ENCODE peak calls at places on chromosome 7, in nine cellular contexts. One of them, this sample, is unnamed.
A peak's percentile ranks its signal among the peaks of the same experiment; 100 is the strongest.

GRCh38 chr7:103076767-103077166 is 1.8 kb downstream of the ARMC10 start:
- DNase-seq in lower lobe of right lung: peak; percentile 57
- DNase-seq in cardiac muscle cell: no peak
- DNase-seq in GM13977: no peak
- DNase-seq in WERI-Rb-1: no peak
- DNase-seq in RWPE1: no peak
- DNase-seq in astrocyte: no peak
- DNase-seq in K562: no peak
- DNase-seq in AG09309: no peak
- DNase-seq in this sample: no peak

GRCh38 chr7:66211429-66211828 is 6.3 kb downstream of the TPST1 start:
- DNase-seq in lower lobe of right lung: no peak
- DNase-seq in cardiac muscle cell: peak; percentile 60
- DNase-seq in GM13977: no peak
- DNase-seq in WERI-Rb-1: no peak
- DNase-seq in RWPE1: no peak
- DNase-seq in astrocyte: peak; percentile 53
- DNase-seq in K562: no peak
- DNase-seq in AG09309: peak; percentile 39
- DNase-seq in this sample: no peak

GRCh38 chr7:100433592-100434296 is 2.6 kb downstream of the PPP1R35 start:
- DNase-seq in lower lobe of right lung: peak; percentile 28
- DNase-seq in cardiac muscle cell: no peak
- DNase-seq in GM13977: no peak
- DNase-seq in WERI-Rb-1: no peak
- DNase-seq in RWPE1: no peak
- DNase-seq in astrocyte: no peak
- DNase-seq in K562: peak; percentile 48
- DNase-seq in AG09309: no peak
- DNase-seq in this sample: no peak

GRCh38 chr7:39746162-39746782 is 122.9 kb downstream of the RALA start:
- DNase-seq in lower lobe of right lung: peak; percentile 68
- DNase-seq in cardiac muscle cell: peak; percentile 87
- DNase-seq in GM13977: peak; percentile 73
- DNase-seq in WERI-Rb-1: peak; percentile 83
- DNase-seq in RWPE1: peak; percentile 89
- DNase-seq in astrocyte: peak; percentile 55
- DNase-seq in K562: peak; percentile 77
- DNase-seq in AG09309: no peak
- DNase-seq in this sample: peak; percentile 73

GRCh38 chr7:49670991-49671390 is 102.4 kb upstream of the VWC2 start:
- DNase-seq in lower lobe of right lung: no peak
- DNase-seq in cardiac muscle cell: no peak
- DNase-seq in GM13977: no peak
- DNase-seq in WERI-Rb-1: no peak
- DNase-seq in RWPE1: peak; percentile 13
- DNase-seq in astrocyte: no peak
- DNase-seq in K562: no peak
- DNase-seq in AG09309: no peak
- DNase-seq in this sample: no peak

GRCh38 chr7:41930538-41931262 is 227.8 kb upstream of the INHBA start:
- DNase-seq in lower lobe of right lung: no peak
- DNase-seq in cardiac muscle cell: peak; percentile 45
- DNase-seq in GM13977: no peak
- DNase-seq in WERI-Rb-1: no peak
- DNase-seq in RWPE1: no peak
- DNase-seq in astrocyte: peak; percentile 81
- DNase-seq in K562: no peak
- DNase-seq in AG09309: no peak
- DNase-seq in this sample: no peak

GRCh38 chr7:75628055-75628454 is 110.7 kb downstream of the HIP1 start:
- DNase-seq in lower lobe of right lung: no peak
- DNase-seq in cardiac muscle cell: no peak
- DNase-seq in GM13977: no peak
- DNase-seq in WERI-Rb-1: no peak
- DNase-seq in RWPE1: no peak
- DNase-seq in astrocyte: no peak
- DNase-seq in K562: no peak
- DNase-seq in AG09309: no peak
- DNase-seq in this sample: no peak

GRCh38 chr7:66507764-66508296 is 120.9 kb upstream of the KCTD7 start:
- DNase-seq in lower lobe of right lung: no peak
- DNase-seq in cardiac muscle cell: no peak
- DNase-seq in GM13977: no peak
- DNase-seq in WERI-Rb-1: no peak
- DNase-seq in RWPE1: no peak
- DNase-seq in astrocyte: no peak
- DNase-seq in K562: no peak
- DNase-seq in AG09309: no peak
- DNase-seq in this sample: no peak

GRCh38 chr7:10855583-10855982 is 118.1 kb upstream of the PHF14 start:
- DNase-seq in lower lobe of right lung: no peak
- DNase-seq in cardiac muscle cell: no peak
- DNase-seq in GM13977: no peak
- DNase-seq in WERI-Rb-1: no peak
- DNase-seq in RWPE1: no peak
- DNase-seq in astrocyte: no peak
- DNase-seq in K562: no peak
- DNase-seq in AG09309: no peak
- DNase-seq in this sample: no peak

GRCh38 chr7:51589111-51589510 is 272.5 kb upstream of the COBL start:
- DNase-seq in lower lobe of right lung: no peak
- DNase-seq in cardiac muscle cell: no peak
- DNase-seq in GM13977: no peak
- DNase-seq in WERI-Rb-1: no peak
- DNase-seq in RWPE1: no peak
- DNase-seq in astrocyte: no peak
- DNase-seq in K562: no peak
- DNase-seq in AG09309: no peak
- DNase-seq in this sample: no peak

GRCh38 chr7:12423995-12424745 is 20.5 kb upstream of the VWDE start:
- DNase-seq in lower lobe of right lung: no peak
- DNase-seq in cardiac muscle cell: no peak
- DNase-seq in GM13977: no peak
- DNase-seq in WERI-Rb-1: no peak
- DNase-seq in RWPE1: no peak
- DNase-seq in astrocyte: peak; percentile 16
- DNase-seq in K562: no peak
- DNase-seq in AG09309: no peak
- DNase-seq in this sample: no peak

GRCh38 chr7:107150375-107151073 is 18.3 kb upstream of the HBP1 start:
- DNase-seq in lower lobe of right lung: peak; percentile 67
- DNase-seq in cardiac muscle cell: peak; percentile 87
- DNase-seq in GM13977: peak; percentile 43
- DNase-seq in WERI-Rb-1: peak; percentile 61
- DNase-seq in RWPE1: peak; percentile 18
- DNase-seq in astrocyte: peak; percentile 37
- DNase-seq in K562: peak; percentile 91
- DNase-seq in AG09309: no peak
- DNase-seq in this sample: peak; percentile 37

GRCh38 chr7:98265841-98266271 is 13.8 kb upstream of the TECPR1 start:
- DNase-seq in lower lobe of right lung: no peak
- DNase-seq in cardiac muscle cell: no peak
- DNase-seq in GM13977: no peak
- DNase-seq in WERI-Rb-1: no peak
- DNase-seq in RWPE1: no peak
- DNase-seq in astrocyte: peak; percentile 52
- DNase-seq in K562: no peak
- DNase-seq in AG09309: no peak
- DNase-seq in this sample: no peak

GRCh38 chr7:55133630-55134392 is 115.0 kb downstream of the EGFR start:
- DNase-seq in lower lobe of right lung: no peak
- DNase-seq in cardiac muscle cell: peak; percentile 97
- DNase-seq in GM13977: no peak
- DNase-seq in WERI-Rb-1: no peak
- DNase-seq in RWPE1: peak; percentile 80
- DNase-seq in astrocyte: peak; percentile 99
- DNase-seq in K562: peak; percentile 74
- DNase-seq in AG09309: peak; percentile 94
- DNase-seq in this sample: no peak

GRCh38 chr7:67777119-67777518 is 780.5 kb downstream of the TYW1 start:
- DNase-seq in lower lobe of right lung: no peak
- DNase-seq in cardiac muscle cell: no peak
- DNase-seq in GM13977: no peak
- DNase-seq in WERI-Rb-1: no peak
- DNase-seq in RWPE1: no peak
- DNase-seq in astrocyte: no peak
- DNase-seq in K562: no peak
- DNase-seq in AG09309: no peak
- DNase-seq in this sample: no peak

DNA sequence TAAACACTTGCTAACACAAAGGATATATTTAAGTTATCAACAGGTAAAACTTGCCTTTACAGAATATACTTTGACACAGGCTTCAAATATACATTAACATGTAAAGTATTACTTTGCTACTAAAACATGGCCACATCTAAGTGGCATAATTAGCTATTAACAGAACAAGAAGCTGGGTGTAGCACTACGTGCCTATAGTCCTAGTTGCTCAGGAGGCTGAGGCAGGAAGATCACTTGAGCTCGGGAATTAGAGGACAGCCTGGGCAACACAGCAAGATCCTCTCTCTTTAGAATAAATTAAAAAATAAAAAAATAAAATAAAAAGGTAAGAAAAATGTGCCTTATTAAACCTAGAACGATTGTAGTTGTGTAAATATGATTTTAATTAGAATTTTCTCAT is 106.6 kb downstream of the CNOT4 start:
- DNase-seq in lower lobe of right lung: no peak
- DNase-seq in cardiac muscle cell: no peak
- DNase-seq in GM13977: no peak
- DNase-seq in WERI-Rb-1: no peak
- DNase-seq in RWPE1: no peak
- DNase-seq in astrocyte: no peak
- DNase-seq in K562: no peak
- DNase-seq in AG09309: no peak
- DNase-seq in this sample: no peak
- TF ChIP-seq CTCF in lower lobe of right lung: no peak
- TF ChIP-seq CTCF in cardiac muscle cell: no peak
- TF ChIP-seq CTCF in GM13977: no peak
- TF ChIP-seq CTCF in WERI-Rb-1: no peak
- TF ChIP-seq CTCF in RWPE1: no peak
- TF ChIP-seq CTCF in astrocyte: no peak
- TF ChIP-seq CTCF in K562: no peak
- TF ChIP-seq CTCF in AG09309: no peak
- TF ChIP-seq CTCF in this sample: no peak

DNA sequence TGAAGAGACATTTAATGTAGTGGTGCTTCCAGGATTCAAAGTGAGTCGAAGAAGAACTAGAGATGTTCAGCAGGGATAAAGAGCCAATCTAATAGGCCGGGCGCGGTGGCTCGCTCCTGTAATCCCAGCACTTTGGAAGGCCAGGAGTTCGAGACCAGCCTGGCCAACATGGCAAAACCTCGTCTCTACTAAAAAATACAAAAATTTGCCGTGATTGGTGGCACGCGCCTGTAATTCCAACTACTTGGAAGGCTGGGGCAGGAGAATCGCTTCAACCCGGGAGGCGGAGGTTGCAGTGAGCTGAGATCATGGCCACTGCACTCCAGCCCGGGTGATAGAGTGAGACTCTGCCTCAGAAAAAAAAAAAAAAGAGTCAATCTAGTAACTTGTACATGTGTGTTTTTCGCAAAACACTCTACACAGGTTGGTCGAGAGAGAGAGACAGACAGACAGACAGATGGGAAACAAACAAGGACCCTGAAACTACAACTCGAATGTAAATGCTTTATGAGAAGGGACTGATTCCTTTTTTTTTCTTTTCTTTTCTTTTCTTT is 775 bp downstream of the ABCB8 start:
- DNase-seq in lower lobe of right lung: no peak
- DNase-seq in cardiac muscle cell: no peak
- DNase-seq in GM13977: no peak
- DNase-seq in WERI-Rb-1: no peak
- DNase-seq in RWPE1: no peak
- DNase-seq in astrocyte: no peak
- DNase-seq in K562: no peak
- DNase-seq in AG09309: no peak
- DNase-seq in this sample: no peak
- TF ChIP-seq CTCF in lower lobe of right lung: no peak
- TF ChIP-seq CTCF in cardiac muscle cell: no peak
- TF ChIP-seq CTCF in GM13977: no peak
- TF ChIP-seq CTCF in WERI-Rb-1: no peak
- TF ChIP-seq CTCF in RWPE1: peak; percentile 10
- TF ChIP-seq CTCF in astrocyte: no peak
- TF ChIP-seq CTCF in K562: no peak
- TF ChIP-seq CTCF in AG09309: no peak
- TF ChIP-seq CTCF in this sample: no peak

DNA sequence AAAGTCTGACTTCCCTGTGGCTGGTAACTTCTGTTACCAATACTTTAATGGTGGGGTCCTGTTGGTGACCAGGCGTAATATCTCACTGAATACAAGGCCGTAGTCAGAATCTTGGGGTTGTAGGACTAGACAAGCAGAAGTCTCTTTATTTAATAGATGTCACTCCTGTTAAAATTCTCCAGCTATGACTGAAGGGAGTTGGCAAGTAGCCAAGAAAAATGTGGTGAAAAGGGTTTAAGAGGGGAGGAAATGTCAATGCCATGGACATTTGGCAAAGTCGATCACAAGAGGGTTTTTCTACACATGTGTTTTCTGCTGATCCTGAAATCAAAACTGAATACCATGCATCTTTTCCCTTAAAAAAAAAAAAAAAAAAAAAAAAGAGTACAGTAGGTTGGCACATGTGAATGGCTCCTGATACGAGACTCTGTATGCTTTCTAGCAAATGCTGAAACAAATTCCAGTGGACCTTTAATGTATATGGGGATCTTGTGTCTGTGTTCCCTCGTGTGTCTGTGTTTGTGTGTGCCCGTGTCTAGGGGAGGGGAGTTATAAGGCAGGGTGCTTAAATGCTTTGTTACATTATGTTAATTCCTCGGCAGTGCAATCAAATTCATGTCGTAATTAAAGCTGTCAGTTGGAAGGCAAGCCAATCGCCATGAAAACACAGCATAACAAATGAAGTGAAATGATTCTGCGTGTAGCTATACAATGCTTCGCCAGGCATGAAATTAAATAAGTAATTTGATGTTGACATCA is 533.7 kb downstream of the AUTS2 start:
- DNase-seq in lower lobe of right lung: no peak
- DNase-seq in cardiac muscle cell: no peak
- DNase-seq in GM13977: no peak
- DNase-seq in WERI-Rb-1: no peak
- DNase-seq in RWPE1: no peak
- DNase-seq in astrocyte: peak; percentile 5
- DNase-seq in K562: no peak
- DNase-seq in AG09309: no peak
- DNase-seq in this sample: no peak
- TF ChIP-seq CTCF in lower lobe of right lung: no peak
- TF ChIP-seq CTCF in cardiac muscle cell: no peak
- TF ChIP-seq CTCF in GM13977: no peak
- TF ChIP-seq CTCF in WERI-Rb-1: no peak
- TF ChIP-seq CTCF in RWPE1: no peak
- TF ChIP-seq CTCF in astrocyte: no peak
- TF ChIP-seq CTCF in K562: no peak
- TF ChIP-seq CTCF in AG09309: no peak
- TF ChIP-seq CTCF in this sample: no peak

DNA sequence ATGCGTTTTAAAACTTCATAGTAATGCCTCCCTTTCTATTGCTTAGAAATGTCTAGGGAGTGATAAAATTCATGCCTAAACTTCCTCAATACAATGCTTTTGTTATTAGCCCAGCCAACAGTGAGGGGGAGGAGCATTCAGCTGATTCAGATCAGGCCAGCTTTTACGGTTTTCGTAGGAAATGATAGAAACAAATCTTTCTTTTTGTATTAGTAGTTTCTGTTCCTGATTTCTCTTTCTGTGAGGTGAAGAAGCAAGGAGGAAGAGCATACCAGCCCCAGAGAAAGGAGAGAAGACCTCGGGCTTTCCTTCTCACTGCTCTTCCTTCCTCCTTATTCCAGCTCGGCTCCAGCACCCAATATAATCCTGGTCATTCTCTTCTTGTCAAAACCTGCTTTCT is 35.1 kb upstream of the ITPRID1 start:
- DNase-seq in lower lobe of right lung: no peak
- DNase-seq in cardiac muscle cell: no peak
- DNase-seq in GM13977: peak; percentile 9
- DNase-seq in WERI-Rb-1: no peak
- DNase-seq in RWPE1: no peak
- DNase-seq in astrocyte: no peak
- DNase-seq in K562: no peak
- DNase-seq in AG09309: no peak
- DNase-seq in this sample: peak; percentile 31
- TF ChIP-seq CTCF in lower lobe of right lung: no peak
- TF ChIP-seq CTCF in cardiac muscle cell: no peak
- TF ChIP-seq CTCF in GM13977: no peak
- TF ChIP-seq CTCF in WERI-Rb-1: no peak
- TF ChIP-seq CTCF in RWPE1: no peak
- TF ChIP-seq CTCF in astrocyte: no peak
- TF ChIP-seq CTCF in K562: no peak
- TF ChIP-seq CTCF in AG09309: no peak
- TF ChIP-seq CTCF in this sample: no peak

This sample was measured in GM13976.